ENCODE peak calls at places on chromosome X, in nine cellular contexts. One of them, this sample, is unnamed.
A peak's percentile ranks its signal among the peaks of the same experiment; 100 is the strongest.

GRCh38 chrX:148647666-148648065 is 147.2 kb downstream of the AFF2 start:
- DNase-seq in lung microvascular endothelial cell: no peak
- DNase-seq in dorsolateral prefrontal cortex: no peak
- DNase-seq in GM23248: no peak
- DNase-seq in Calu3: no peak
- DNase-seq in T-helper 2 cell: no peak
- DNase-seq in trophoblast cell: no peak
- DNase-seq in GM04504: no peak
- DNase-seq in germinal center: no peak
- DNase-seq in this sample: no peak

GRCh38 chrX:24148535-24149345 is 789 bp upstream of the ZFX start:
- DNase-seq in lung microvascular endothelial cell: peak; percentile 72
- DNase-seq in dorsolateral prefrontal cortex: no peak
- DNase-seq in GM23248: peak; percentile 72
- DNase-seq in Calu3: no peak
- DNase-seq in T-helper 2 cell: peak; percentile 45
- DNase-seq in trophoblast cell: peak; percentile 1
- DNase-seq in GM04504: peak; percentile 75
- DNase-seq in germinal center: peak; percentile 18
- DNase-seq in this sample: peak; percentile 76

GRCh38 chrX:10484683-10485247 is 135.6 kb downstream of the MID1 start:
- DNase-seq in lung microvascular endothelial cell: no peak
- DNase-seq in dorsolateral prefrontal cortex: no peak
- DNase-seq in GM23248: peak; percentile 27
- DNase-seq in Calu3: no peak
- DNase-seq in T-helper 2 cell: no peak
- DNase-seq in trophoblast cell: no peak
- DNase-seq in GM04504: no peak
- DNase-seq in germinal center: no peak
- DNase-seq in this sample: no peak

GRCh38 chrX:69133561-69134542 is 31.4 kb downstream of the PJA1 start:
- DNase-seq in lung microvascular endothelial cell: peak; percentile 42
- DNase-seq in dorsolateral prefrontal cortex: no peak
- DNase-seq in GM23248: peak; percentile 60
- DNase-seq in Calu3: peak; percentile 70
- DNase-seq in T-helper 2 cell: no peak
- DNase-seq in trophoblast cell: peak; percentile 47
- DNase-seq in GM04504: peak; percentile 53
- DNase-seq in germinal center: no peak
- DNase-seq in this sample: peak; percentile 93

GRCh38 chrX:116827063-116827462 is 364.3 kb upstream of the CT83 start:
- DNase-seq in lung microvascular endothelial cell: no peak
- DNase-seq in dorsolateral prefrontal cortex: no peak
- DNase-seq in GM23248: no peak
- DNase-seq in Calu3: no peak
- DNase-seq in T-helper 2 cell: no peak
- DNase-seq in trophoblast cell: no peak
- DNase-seq in GM04504: no peak
- DNase-seq in germinal center: no peak
- DNase-seq in this sample: no peak

GRCh38 chrX:55253528-55253927 is 11.2 kb downstream of the PAGE3 start:
- DNase-seq in lung microvascular endothelial cell: no peak
- DNase-seq in dorsolateral prefrontal cortex: no peak
- DNase-seq in GM23248: no peak
- DNase-seq in Calu3: no peak
- DNase-seq in T-helper 2 cell: no peak
- DNase-seq in trophoblast cell: no peak
- DNase-seq in GM04504: no peak
- DNase-seq in germinal center: no peak
- DNase-seq in this sample: no peak

GRCh38 chrX:10611441-10612090 is 8.8 kb downstream of the MID1 start:
- DNase-seq in lung microvascular endothelial cell: peak; percentile 52
- DNase-seq in dorsolateral prefrontal cortex: no peak
- DNase-seq in GM23248: peak; percentile 46
- DNase-seq in Calu3: no peak
- DNase-seq in T-helper 2 cell: no peak
- DNase-seq in trophoblast cell: peak; percentile 6
- DNase-seq in GM04504: no peak
- DNase-seq in germinal center: no peak
- DNase-seq in this sample: no peak

GRCh38 chrX:31497086-31497485 is 425.2 kb upstream of the FTHL17 start:
- DNase-seq in lung microvascular endothelial cell: no peak
- DNase-seq in dorsolateral prefrontal cortex: no peak
- DNase-seq in GM23248: peak; percentile 56
- DNase-seq in Calu3: no peak
- DNase-seq in T-helper 2 cell: no peak
- DNase-seq in trophoblast cell: no peak
- DNase-seq in GM04504: no peak
- DNase-seq in germinal center: no peak
- DNase-seq in this sample: no peak

GRCh38 chrX:103704863-103705262 is 5.8 kb upstream of the TMEM31 start:
- DNase-seq in lung microvascular endothelial cell: no peak
- DNase-seq in dorsolateral prefrontal cortex: peak; percentile 79
- DNase-seq in GM23248: no peak
- DNase-seq in Calu3: no peak
- DNase-seq in T-helper 2 cell: no peak
- DNase-seq in trophoblast cell: no peak
- DNase-seq in GM04504: no peak
- DNase-seq in germinal center: no peak
- DNase-seq in this sample: no peak

GRCh38 chrX:153735274-153735673 is 10.6 kb downstream of the ABCD1 start:
- DNase-seq in lung microvascular endothelial cell: no peak
- DNase-seq in dorsolateral prefrontal cortex: no peak
- DNase-seq in GM23248: peak; percentile 10
- DNase-seq in Calu3: no peak
- DNase-seq in T-helper 2 cell: peak; percentile 42
- DNase-seq in trophoblast cell: no peak
- DNase-seq in GM04504: no peak
- DNase-seq in germinal center: no peak
- DNase-seq in this sample: no peak

GRCh38 chrX:148556498-148556897 is 56.1 kb downstream of the AFF2 start:
- DNase-seq in lung microvascular endothelial cell: no peak
- DNase-seq in dorsolateral prefrontal cortex: no peak
- DNase-seq in GM23248: no peak
- DNase-seq in Calu3: no peak
- DNase-seq in T-helper 2 cell: no peak
- DNase-seq in trophoblast cell: no peak
- DNase-seq in GM04504: no peak
- DNase-seq in germinal center: no peak
- DNase-seq in this sample: no peak

GRCh38 chrX:55908685-55909212 is 191.2 kb downstream of the RRAGB start:
- DNase-seq in lung microvascular endothelial cell: peak; percentile 9
- DNase-seq in dorsolateral prefrontal cortex: no peak
- DNase-seq in GM23248: peak; percentile 35
- DNase-seq in Calu3: peak; percentile 18
- DNase-seq in T-helper 2 cell: peak; percentile 43
- DNase-seq in trophoblast cell: peak; percentile 2
- DNase-seq in GM04504: no peak
- DNase-seq in germinal center: peak; percentile 22
- DNase-seq in this sample: no peak

GRCh38 chrX:112785323-112785722 is 55.3 kb downstream of the AMOT start:
- DNase-seq in lung microvascular endothelial cell: no peak
- DNase-seq in dorsolateral prefrontal cortex: no peak
- DNase-seq in GM23248: no peak
- DNase-seq in Calu3: no peak
- DNase-seq in T-helper 2 cell: no peak
- DNase-seq in trophoblast cell: no peak
- DNase-seq in GM04504: no peak
- DNase-seq in germinal center: no peak
- DNase-seq in this sample: no peak

This sample was measured in osteoblast.